ENCODE peak calls at places on chromosome 18, in six cellular contexts. V is brain microvascular endothelial cell; M is mesothelial cell of epicardium; P is GM20000; G is transverse colon; H is activated CD8-positive, alpha-beta T cell treated with anti-CD3 and anti-CD28 coated beads for 36 hours. C is an unnamed sample.

GRCh38 chr18:57434536-57435494 is at the start of gene ONECUT2:
- DNase-seq in V (peak; percentile 74), M (peak; percentile 97), P (peak; percentile 84), G (peak; percentile 93), H (peak; percentile 79), C (peak; percentile 36)

GRCh38 chr18:5630057-5630765 is 86.4 kb upstream of the EPB41L3 start:
- DNase-seq in V (no peak), M (peak; percentile 85), P (peak; percentile 61), G (peak; percentile 88), H (peak; percentile 37), C (peak; percentile 16)

GRCh38 chr18:22409445-22409844 is 8.3 kb downstream of the CTAGE1 start:
- DNase-seq in V (no peak), M (no peak), P (no peak), G (no peak), H (no peak), C (no peak)

GRCh38 chr18:23593720-23594119 is 7.4 kb upstream of the NPC1 start:
- DNase-seq in V (peak; percentile 69), M (no peak), P (no peak), G (no peak), H (no peak), C (no peak)

GRCh38 chr18:22254088-22254487 is 84.7 kb downstream of the GATA6 start:
- DNase-seq in V (no peak), M (no peak), P (no peak), G (peak; percentile 58), H (no peak), C (no peak)

GRCh38 chr18:46894124-46894523 is 23.2 kb downstream of the PIAS2 start:
- DNase-seq in V (no peak), M (no peak), P (no peak), G (no peak), H (peak; percentile 40), C (no peak)

GRCh38 chr18:63578357-63578958 is 8.7 kb upstream of the SERPINB13 start:
- DNase-seq in V (peak; percentile 53), M (peak; percentile 52), P (peak; percentile 35), G (no peak), H (peak; percentile 28), C (no peak)

GRCh38 chr18:10131783-10132381 is 218.1 kb downstream of the VAPA start:
- DNase-seq in V (no peak), M (peak; percentile 60), P (no peak), G (no peak), H (no peak), C (no peak)

GRCh38 chr18:7272268-7273049 is 41.6 kb downstream of the LRRC30 start:
- DNase-seq in V (peak; percentile 67), M (peak; percentile 69), P (no peak), G (peak; percentile 37), H (peak; percentile 13), C (no peak)

GRCh38 chr18:47382171-47382570 is 130.7 kb upstream of the SKOR2 start:
- DNase-seq in V (no peak), M (no peak), P (no peak), G (no peak), H (no peak), C (no peak)

GRCh38 chr18:48455555-48456478 is 46.6 kb upstream of the ZBTB7C start:
- DNase-seq in V (peak; percentile 88), M (no peak), P (no peak), G (peak; percentile 40), H (peak; percentile 67), C (no peak)

GRCh38 chr18:59423251-59423650 is 64.2 kb upstream of the LMAN1 start:
- DNase-seq in V (no peak), M (no peak), P (no peak), G (no peak), H (no peak), C (no peak)

GRCh38 chr18:13446024-13446423 is 227.5 kb downstream of the LDLRAD4 start:
- DNase-seq in V (no peak), M (no peak), P (no peak), G (no peak), H (peak; percentile 39), C (no peak)

DNA sequence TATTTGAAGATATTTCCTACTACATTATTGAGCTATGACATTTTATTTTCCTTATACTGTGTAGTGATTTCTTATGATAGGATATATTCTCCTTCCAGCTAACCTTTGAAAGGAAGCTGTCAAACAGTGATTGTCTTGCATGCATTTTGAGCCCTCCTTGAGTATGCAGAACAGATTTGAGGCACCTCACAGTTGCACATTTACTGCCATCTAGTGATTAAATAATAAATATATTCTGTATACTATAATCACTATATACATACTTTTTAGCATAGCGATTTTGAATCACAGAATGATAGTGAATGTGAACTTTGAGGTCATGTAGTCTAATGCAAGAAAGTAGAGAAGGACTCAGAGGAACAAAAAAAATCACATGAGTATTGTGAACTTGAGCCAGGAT is 268.4 kb upstream of the CDH19 start:
- DNase-seq in V (peak; percentile 0), M (no peak), P (no peak), G (no peak), H (no peak), C (no peak)
- TF ChIP-seq CTCF in V (peak; percentile 29), M (no peak), P (no peak), G (no peak), H (no peak), C (no peak)

DNA sequence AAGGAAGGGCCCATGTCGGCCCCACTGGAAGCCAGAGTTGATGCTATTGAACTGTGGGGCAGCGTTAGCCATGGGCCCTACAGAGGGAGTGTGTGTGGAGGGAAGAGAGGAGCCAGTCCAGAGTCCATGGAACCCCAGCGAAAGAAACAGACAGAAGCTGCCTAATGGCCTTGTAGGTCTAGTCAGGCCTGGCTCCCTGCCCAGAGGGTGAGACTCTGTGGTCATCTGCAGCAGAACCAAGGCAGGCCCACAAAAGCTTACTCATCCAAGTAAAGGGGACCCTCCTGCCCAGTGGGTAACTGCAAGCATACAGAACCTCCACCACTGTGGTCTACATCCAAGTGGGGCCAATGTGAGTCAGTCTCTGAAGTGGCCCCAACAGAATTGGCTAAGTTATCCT is 439.8 kb downstream of the TGIF1 start:
- DNase-seq in V (peak; percentile 39), M (no peak), P (no peak), G (no peak), H (no peak), C (no peak)
- TF ChIP-seq CTCF in V (no peak), M (no peak), P (no peak), G (no peak), H (no peak), C (no peak)

GRCh38 chr18:76274470-76275289 is 220.4 kb downstream of the ZNF516 start:
- DNase-seq in V (no peak), M (no peak), P (no peak), G (no peak), H (peak; percentile 10), C (no peak)
- TF ChIP-seq CTCF in V (peak; percentile 6), M (no peak), P (no peak), G (no peak), H (no peak), C (no peak)

DNA sequence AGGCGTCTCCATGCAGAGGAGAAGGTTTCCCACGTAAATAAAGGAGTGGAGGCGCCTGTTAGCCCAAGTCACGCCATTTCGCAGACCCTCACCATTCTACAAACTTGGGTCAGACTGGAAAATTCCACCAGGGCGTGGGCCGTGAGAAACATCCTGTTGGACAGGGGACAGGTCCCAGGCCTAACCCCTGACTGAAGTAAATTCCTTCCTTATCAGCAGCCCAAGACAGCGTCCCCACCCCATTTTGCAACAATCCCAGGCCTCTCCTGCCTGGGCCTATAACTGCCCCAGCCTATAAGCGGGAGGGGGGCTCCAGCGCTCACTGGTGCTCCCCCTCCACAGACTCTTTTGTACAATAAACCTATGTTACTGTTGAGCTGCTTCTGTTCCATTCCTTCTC is 57.3 kb upstream of the CBLN2 start:
- DNase-seq in V (no peak), M (no peak), P (no peak), G (no peak), H (no peak), C (no peak)
- TF ChIP-seq CTCF in V (no peak), M (no peak), P (no peak), G (no peak), H (no peak), C (no peak)